ENCODE peak calls at places on chromosomes 13 and 19, in five cellular contexts. H is stimulated activated CD4-positive, alpha-beta T cell treated with anti-CD3 and anti-CD28 coated beads, Interleukin-1b, Interleukin-23, amount 100 ng/mL, for 1 hour; I is stimulated activated CD8-positive, alpha-beta memory T cell treated with anti-CD3 and anti-CD28 coated beads, Interleukin-15, amount 100 ng/mL, for 4 hours; B is tibial nerve; W is activated T-cell treated with anti-CD3 and anti-CD28 coated beads for 24 hours. A is an unnamed sample.

GRCh38 chr13:47719164-47719563 is 281.9 kb downstream of the SUCLA2 start:
- DNase-seq in W (no peak), B (no peak), I (no peak), H (no peak), A (no peak)

GRCh38 chr19:11306337-11306736 is 10.4 kb downstream of the TSPAN16 start:
- DNase-seq in B (no peak), W (no peak), I (no peak), H (no peak), A (no peak)

GRCh38 chr19:2476451-2477140 is 669 bp downstream of the GADD45B start:
- DNase-seq in W (peak; percentile 64), I (peak; percentile 62), B (no peak), H (peak; percentile 55), A (no peak)

GRCh38 chr13:45367358-45367757 is 26.4 kb upstream of the TPT1 start:
- DNase-seq in B (no peak), I (peak; percentile 93), W (peak; percentile 87), H (peak; percentile 62), A (no peak)

GRCh38 chr13:28423010-28423409 is 71.9 kb downstream of the FLT1 start:
- DNase-seq in H (no peak), B (peak; percentile 21), W (peak; percentile 3), I (peak; percentile 9), A (no peak)

GRCh38 chr19:45448887-45449299 is 18.9 kb upstream of the FOSB start:
- DNase-seq in I (no peak), W (no peak), H (no peak), B (no peak), A (no peak)

GRCh38 chr13:94978516-94978915 is 266.2 kb upstream of the SOX21 start:
- DNase-seq in I (no peak), H (no peak), W (no peak), B (no peak), A (no peak)

GRCh38 chr19:17240855-17241399 is 4.8 kb downstream of the NR2F6 start:
- DNase-seq in H (no peak), B (no peak), I (no peak), W (no peak), A (no peak)

GRCh38 chr19:8403098-8403819 is 9.8 kb upstream of the MARCHF2 start:
- DNase-seq in B (no peak), I (no peak), H (no peak), W (no peak), A (no peak)

GRCh38 chr13:104385409-104385808 is 1319.2 kb upstream of the SLC10A2 start:
- DNase-seq in W (no peak), I (no peak), H (no peak), B (no peak), A (no peak)

GRCh38 chr19:3801412-3802096 is 15.4 kb upstream of the MATK start:
- DNase-seq in H (no peak), I (peak; percentile 49), B (no peak), W (no peak), A (no peak)

GRCh38 chr19:15292847-15293582 is 39.3 kb downstream of the BRD4 start:
- DNase-seq in W (no peak), H (no peak), B (no peak), I (no peak), A (no peak)

GRCh38 chr19:41570639-41571112 is 5.3 kb upstream of the CEACAM21 start:
- DNase-seq in I (peak; percentile 61), W (peak; percentile 76), H (peak; percentile 80), B (peak; percentile 85), A (no peak)

GRCh38 chr19:35153701-35154534 is 617 bp upstream of the FXYD5 start:
- DNase-seq in W (peak; percentile 69), I (peak; percentile 51), B (no peak), H (peak; percentile 56), A (no peak)

GRCh38 chr13:55160911-55161310 is 1979.8 kb upstream of the PRR20A start:
- DNase-seq in H (no peak), B (no peak), W (no peak), I (no peak), A (no peak)

GRCh38 chr13:38398810-38399493 is 49.3 kb downstream of the UFM1 start:
- DNase-seq in I (no peak), W (no peak), B (no peak), H (no peak), A (no peak)